ENCODE peak calls at places on chromosomes 2 and 18, in seven cellular contexts. P, K, X, R, O, N and U are unnamed samples.

GRCh38 chr2:64730551-64731305 is 77.0 kb upstream of the SERTAD2 start:
- DNase-seq in P (peak; percentile 38), X (no peak), O (peak; percentile 61), K (peak; percentile 80), R (no peak), N (peak; percentile 75), U (peak; percentile 93)

GRCh38 chr18:58761241-58761969 is 90.1 kb downstream of the MALT1 start:
- DNase-seq in K (no peak), X (no peak), O (no peak), P (no peak), N (no peak), R (no peak), U (no peak)

GRCh38 chr2:23505984-23506380 is 121.0 kb downstream of the KLHL29 start:
- DNase-seq in K (no peak), N (peak; percentile 57), O (no peak), R (no peak), X (no peak), P (no peak), U (peak; percentile 66)

GRCh38 chr2:188434018-188434417 is 142.3 kb downstream of the GULP1 start:
- DNase-seq in P (no peak), R (no peak), K (no peak), N (no peak), O (no peak), X (no peak), U (no peak)

GRCh38 chr2:73986085-73986680 is 1.5 kb downstream of the TET3 start:
- DNase-seq in O (no peak), K (no peak), R (no peak), N (no peak), P (no peak), X (no peak), U (no peak)

GRCh38 chr2:212249451-212249850 is 289.2 kb downstream of the ERBB4 start:
- DNase-seq in R (no peak), X (no peak), K (peak; percentile 59), P (no peak), N (peak; percentile 0), O (no peak), U (peak; percentile 65)

GRCh38 chr2:115574667-115575066 is 1132.2 kb downstream of the DPP10 start:
- DNase-seq in R (no peak), X (no peak), N (no peak), P (no peak), K (no peak), O (no peak), U (no peak)

GRCh38 chr2:183057333-183057985 is 19.2 kb upstream of the NCKAP1 start:
- DNase-seq in N (no peak), O (no peak), X (no peak), K (no peak), R (no peak), P (no peak), U (peak; percentile 22)

GRCh38 chr18:78729099-78729467 is 250.5 kb upstream of the SALL3 start:
- DNase-seq in X (no peak), K (no peak), R (no peak), O (no peak), N (no peak), P (no peak), U (no peak)

GRCh38 chr2:127142663-127143630 is 36.0 kb upstream of the BIN1 start:
- DNase-seq in P (no peak), X (no peak), O (no peak), R (no peak), N (no peak), K (no peak), U (peak; percentile 21)

GRCh38 chr2:151777487-151777886 is 43.2 kb upstream of the NEB start:
- DNase-seq in R (no peak), N (no peak), K (no peak), P (no peak), X (no peak), O (no peak), U (no peak)

GRCh38 chr2:208265371-208265806 is 666 bp upstream of the PIKFYVE start:
- DNase-seq in O (peak; percentile 46), N (peak; percentile 58), X (no peak), P (no peak), K (peak; percentile 61), R (no peak), U (peak; percentile 63)

GRCh38 chr2:29921560-29921915 is at the start of gene ALK:
- DNase-seq in R (no peak), O (peak; percentile 90), P (peak; percentile 89), N (peak; percentile 60), K (peak; percentile 63), X (no peak), U (peak; percentile 62)

DNA sequence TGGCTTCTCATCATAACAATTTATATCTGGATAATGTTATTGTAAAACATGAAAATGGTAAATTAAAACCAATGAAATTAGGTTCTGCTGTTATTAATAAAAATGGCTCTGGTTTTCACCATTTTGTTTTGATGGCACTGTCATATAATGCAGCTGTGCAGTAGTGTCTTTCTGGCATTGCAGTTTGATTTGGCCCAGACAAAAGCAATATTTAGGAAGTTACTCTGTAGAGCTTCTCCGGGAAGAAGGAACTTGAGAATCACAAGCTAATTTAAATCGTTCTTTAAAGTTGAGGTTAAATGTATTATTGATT is 15.2 kb upstream of the NT5C1B start:
- DNase-seq in R (no peak), P (no peak), O (no peak), N (no peak), X (no peak), K (no peak), U (no peak)
- TF ChIP-seq CTCF in R (no peak), P (no peak), O (no peak), N (no peak), X (no peak), K (no peak), U (no peak)

GRCh38 chr2:142879191-142879590 is 1.7 kb downstream of the KYNU start:
- DNase-seq in N (no peak), R (no peak), P (no peak), X (no peak), K (no peak), O (no peak), U (no peak)
- H3K4me3 ChIP-seq in N (no peak overlapping the region), R (no peak overlapping the region), P (no peak overlapping the region), X (no peak overlapping the region), K (no peak overlapping the region), O (no peak overlapping the region), U (no peak overlapping the region)

GRCh38 chr18:48412339-48412929 is 3.3 kb upstream of the ZBTB7C start:
- DNase-seq in K (peak; percentile 45), P (no peak), R (peak; percentile 20), N (peak; percentile 26), O (peak; percentile 49), X (peak; percentile 62), U (peak; percentile 20)
- TF ChIP-seq CTCF in K (peak; percentile 83), P (peak; percentile 82), R (peak; percentile 77), N (peak; percentile 82), O (peak; percentile 65), X (peak; percentile 54), U (peak; percentile 92)

DNA sequence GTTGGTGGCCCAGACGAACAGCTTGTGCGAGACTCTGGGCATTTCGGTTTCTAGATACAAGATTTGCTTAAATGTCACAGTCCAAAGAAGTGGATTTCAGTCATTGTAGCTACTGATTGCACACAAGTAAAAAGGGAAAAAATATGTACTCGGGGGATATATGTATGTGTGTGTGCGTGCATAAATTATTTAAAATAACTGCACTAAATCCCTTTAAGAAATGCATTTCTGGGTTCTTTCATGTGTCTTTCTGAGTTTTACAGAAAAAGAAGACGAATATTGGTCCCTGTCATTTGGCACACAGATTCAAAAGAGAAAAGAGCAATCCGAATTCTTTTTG is 2.1 kb upstream of the EPHA4 start:
- DNase-seq in K (peak; percentile 27), O (no peak), R (no peak), N (no peak), X (no peak), P (no peak), U (no peak)
- H3K4me3 ChIP-seq in K (peak overlapping the region; percentile 64), O (no peak overlapping the region), R (peak overlapping the region; percentile 47), N (peak overlapping the region; percentile 64), X (peak overlapping the region; percentile 71), P (peak overlapping the region; percentile 89), U (peak overlapping the region; percentile 88)

GRCh38 chr18:5841518-5841917 is 53.8 kb downstream of the TMEM200C start:
- DNase-seq in O (no peak), R (no peak), P (no peak), N (no peak), X (no peak), K (peak; percentile 1), U (no peak)
- TF ChIP-seq CTCF in O (peak; percentile 50), R (peak; percentile 10), P (peak; percentile 26), N (no peak), X (no peak), K (no peak), U (no peak)

DNA sequence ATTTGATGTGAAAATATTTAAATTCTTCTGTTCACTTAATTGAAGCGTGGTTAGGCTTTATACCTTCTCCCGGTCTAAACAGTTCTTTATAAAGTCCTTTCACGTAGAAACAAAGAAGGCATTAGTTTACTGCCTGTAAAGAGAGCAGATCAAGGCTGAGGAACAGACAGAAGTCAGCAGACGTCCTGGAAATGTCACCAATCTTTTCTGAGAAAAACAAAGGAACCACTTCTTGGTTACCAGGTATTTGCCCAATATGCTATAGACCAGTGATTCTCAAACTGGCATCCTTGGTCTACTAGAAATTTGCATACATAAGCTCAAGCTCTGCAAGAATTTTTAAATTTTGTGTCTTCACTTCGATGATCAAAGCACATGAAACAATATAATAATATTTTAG is 89.2 kb upstream of the STK17B start:
- DNase-seq in X (no peak), N (no peak), K (no peak), P (no peak), O (no peak), R (no peak), U (no peak)
- H3K4me3 ChIP-seq in X (no peak overlapping the region), N (no peak overlapping the region), K (no peak overlapping the region), P (no peak overlapping the region), O (no peak overlapping the region), R (no peak overlapping the region), U (no peak overlapping the region)

DNA sequence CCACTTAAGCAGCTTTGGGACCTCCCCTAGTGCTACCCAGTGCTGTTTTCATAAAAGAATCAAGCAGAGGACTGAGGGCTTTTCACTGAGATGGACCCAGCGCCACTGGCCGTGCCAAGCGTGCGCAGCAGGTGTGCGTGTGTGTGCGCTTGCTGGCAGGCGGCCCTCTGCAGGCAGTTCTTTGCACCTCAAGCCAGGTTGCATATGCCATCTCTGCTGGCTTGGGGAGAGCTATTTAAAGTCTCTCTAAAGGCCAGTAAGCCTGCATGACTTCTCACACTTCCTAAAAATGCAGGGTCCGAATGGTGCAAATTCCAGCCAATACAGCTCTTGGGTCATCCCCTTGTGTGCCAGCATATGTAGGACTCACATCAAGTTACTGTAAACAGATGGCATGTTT is 255.5 kb downstream of the RNF152 start:
- DNase-seq in P (no peak), O (no peak), N (no peak), K (no peak), R (no peak), X (no peak), U (no peak)
- TF ChIP-seq CTCF in P (no peak), O (no peak), N (no peak), K (no peak), R (no peak), X (no peak), U (no peak)

GRCh38 chr2:226213717-226214116 is 585.9 kb downstream of the IRS1 start:
- DNase-seq in N (peak; percentile 55), P (no peak), X (no peak), O (no peak), R (no peak), K (peak; percentile 86), U (peak; percentile 90)
- H3K4me3 ChIP-seq in N (no peak overlapping the region), P (no peak overlapping the region), X (peak overlapping the region; percentile 5), O (no peak overlapping the region), R (no peak overlapping the region), K (no peak overlapping the region), U (no peak overlapping the region)